ENCODE peak calls at places on chromosomes 7 and 10, in six cellular contexts. L is tibial nerve, R is left lung, C is OCI-LY7, I is body of pancreas, O is hepatocyte. Q is an unnamed sample. For H3K9me3, the result is how much of the 10 kb centered on the place peaks cover.

GRCh38 chr7:135790371-135790977 is 41.9 kb upstream of the FAM180A start:
- DNase-seq in L (no peak), I (no peak), C (no peak), R (no peak), O (no peak), Q (no peak)

GRCh38 chr10:102196893-102197292 is 29.2 kb upstream of the ELOVL3 start:
- DNase-seq in O (no peak), L (no peak), R (no peak), C (no peak), I (no peak), Q (no peak)

GRCh38 chr7:148395292-148395691 is 195.3 kb upstream of the C7orf33 start:
- DNase-seq in R (no peak), L (no peak), O (no peak), C (no peak), I (no peak), Q (no peak)

GRCh38 chr10:101538481-101538880 is 49.6 kb downstream of the POLL start:
- DNase-seq in I (no peak), R (no peak), L (no peak), O (no peak), C (no peak), Q (no peak)

GRCh38 chr10:87740232-87740631 is 77.8 kb downstream of the ATAD1 start:
- DNase-seq in R (no peak), L (no peak), O (no peak), C (no peak), I (no peak), Q (no peak)

GRCh38 chr7:20412023-20412422 is 81.3 kb downstream of the ITGB8 start:
- DNase-seq in I (no peak), L (no peak), C (no peak), R (no peak), O (no peak), Q (no peak)

GRCh38 chr10:116708386-116708785 is 34.0 kb downstream of the HSPA12A start:
- DNase-seq in R (no peak), I (no peak), O (no peak), L (no peak), C (no peak), Q (no peak)

GRCh38 chr10:22681783-22682183 is 32.6 kb downstream of the PIP4K2A start:
- DNase-seq in O (peak), L (no peak), C (no peak), R (no peak), I (peak), Q (peak)

GRCh38 chr10:63702107-63702506 is 180.9 kb downstream of the REEP3 start:
- DNase-seq in C (no peak), L (no peak), O (no peak), I (peak), R (no peak), Q (no peak)

GRCh38 chr10:109127363-109127762 is 795.9 kb downstream of the XPNPEP1 start:
- DNase-seq in R (no peak), L (no peak), C (no peak), O (no peak), I (no peak), Q (no peak)

GRCh38 chr7:16564909-16565426 is 38.3 kb downstream of the LRRC72 start:
- DNase-seq in I (peak), L (no peak), C (peak), R (no peak), O (peak), Q (no peak)

GRCh38 chr10:34633346-34633745 is 181.8 kb downstream of the PARD3 start:
- DNase-seq in C (no peak), R (no peak), O (no peak), I (peak), L (no peak), Q (no peak)

GRCh38 chr7:70646551-70647248 is 485.2 kb upstream of the GALNT17 start:
- DNase-seq in C (no peak), I (no peak), L (no peak), R (peak), O (no peak), Q (no peak)

GRCh38 chr10:51832652-51833383 is 133.4 kb upstream of the CSTF2T start:
- DNase-seq in L (no peak), I (no peak), O (no peak), R (no peak), C (no peak), Q (no peak)

GRCh38 chr10:69639291-69640195 is 9.5 kb downstream of the FAM241B start:
- DNase-seq in R (no peak), L (peak), C (peak), O (peak), I (peak), Q (peak)

DNA sequence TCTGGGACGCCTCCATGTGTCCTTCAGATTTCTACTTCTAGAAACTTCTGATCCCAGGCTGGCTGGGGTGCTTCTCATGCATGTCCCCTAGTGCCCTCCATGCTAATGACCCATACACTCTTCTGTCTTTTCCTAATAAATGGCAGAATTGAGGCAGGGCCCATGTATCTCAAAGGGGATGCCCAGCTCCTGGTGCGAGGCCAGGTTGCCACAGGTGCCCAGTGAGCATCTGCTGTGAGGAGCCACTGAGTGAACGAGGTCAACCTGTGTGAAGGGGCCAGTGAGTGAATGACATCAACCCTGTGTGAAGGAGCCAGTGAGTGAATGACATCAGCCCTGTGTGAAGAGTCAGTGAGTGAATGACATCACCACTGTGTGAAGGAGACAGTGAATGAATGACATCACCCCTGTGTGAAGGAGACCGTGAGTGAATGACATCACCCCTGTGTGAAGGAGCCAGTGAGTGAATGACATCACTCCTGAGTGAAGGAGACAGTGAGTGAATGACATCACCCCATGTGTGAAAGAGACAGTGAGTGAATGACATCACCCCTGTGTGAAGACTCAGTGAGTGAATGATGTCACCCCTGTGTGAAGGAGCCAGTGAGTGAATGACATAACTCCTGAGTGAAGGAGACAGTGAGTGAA is 478.9 kb downstream of the PTPRN2 start:
- DNase-seq in R (no peak), C (no peak), O (no peak), I (no peak), L (no peak), Q (no peak)
- H3K9me3 ChIP-seq in R (under half), C (under half), O (under half), I (under half), L (under half), Q (under half)

DNA sequence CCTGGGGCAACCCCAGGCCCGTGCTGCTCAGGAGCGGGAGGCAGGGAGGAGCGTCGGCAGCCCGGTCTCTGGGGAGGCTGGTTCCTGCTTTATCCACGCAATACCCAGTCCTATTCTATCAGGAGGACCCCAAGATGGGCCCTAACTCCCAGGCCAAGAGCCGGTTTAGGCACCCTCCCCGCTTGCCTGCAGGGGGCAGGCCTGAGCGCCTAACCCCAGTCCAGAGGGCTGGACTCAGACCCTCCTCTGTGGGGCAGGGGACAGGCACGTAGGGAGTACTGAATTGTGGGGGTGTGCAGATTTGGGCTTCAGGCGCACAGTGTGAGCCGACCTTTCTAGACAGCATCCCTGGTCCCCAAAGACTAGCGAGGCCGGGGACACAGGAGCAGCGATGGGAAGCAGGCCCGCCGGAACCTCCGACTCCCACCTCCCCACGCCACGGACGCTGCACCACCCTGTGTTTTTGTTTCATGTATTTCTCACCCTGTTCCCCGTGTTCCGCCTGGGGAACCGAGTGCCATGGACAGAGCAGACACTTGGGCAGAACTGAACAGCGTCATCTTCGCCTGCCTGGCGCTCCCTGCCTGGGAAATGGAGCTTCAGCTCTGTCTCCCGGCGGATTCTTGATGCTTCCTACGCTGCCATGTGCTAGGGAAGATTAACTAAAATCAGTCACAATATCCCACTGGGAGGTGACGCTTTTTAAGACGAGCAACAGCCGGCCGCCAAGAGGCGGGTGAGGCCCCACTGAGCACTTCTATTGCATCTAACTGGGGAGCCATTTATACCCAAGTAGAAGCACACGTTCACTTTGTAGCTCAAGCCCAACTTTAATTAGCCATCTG is 5.3 kb downstream of the NUDT1 start:
- DNase-seq in R (peak), C (peak), I (peak), O (peak), L (no peak), Q (no peak)
- TF ChIP-seq CTCF in R (peak), C (peak), I (peak), O (peak), L (peak), Q (peak)

GRCh38 chr10:123175389-123176387 is 21.5 kb downstream of the BUB3 start:
- DNase-seq in R (peak), O (no peak), C (no peak), L (no peak), I (no peak), Q (no peak)

GRCh38 chr10:123180101-123180500 is 25.9 kb downstream of the BUB3 start:
- DNase-seq in C (no peak), R (no peak), L (no peak), O (no peak), I (no peak), Q (no peak)

GRCh38 chr10:123183724-123184123 is 29.5 kb downstream of the BUB3 start:
- DNase-seq in L (no peak), R (no peak), I (no peak), C (no peak), O (no peak), Q (no peak)

DNA sequence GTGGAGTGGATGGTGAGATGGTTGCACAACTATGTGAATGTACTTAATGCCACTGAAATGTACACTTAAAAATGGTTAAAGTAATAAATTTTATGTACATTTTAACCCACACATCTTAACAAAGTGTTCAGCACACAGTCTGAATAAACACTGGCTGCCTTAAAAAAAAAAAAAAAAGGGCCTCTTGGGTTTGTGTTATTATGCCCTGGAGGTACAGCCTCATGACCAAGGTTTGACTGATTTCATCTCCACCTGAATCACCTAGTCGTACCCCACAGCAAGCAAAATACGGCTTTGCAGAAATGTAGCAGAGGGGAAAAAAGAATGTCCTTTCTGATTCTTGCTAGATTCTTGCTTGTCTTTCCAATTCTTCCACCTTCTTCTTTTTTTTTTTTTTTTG is 26.5 kb downstream of the BUB3 start:
- DNase-seq in C (no peak), R (no peak), O (no peak), L (no peak), I (no peak), Q (no peak)
- H3K9me3 ChIP-seq in C (under half), R (under half), O (under half), L (under half), I (under half), Q (under half)

GRCh38 chr10:74752371-74752990 is 73.9 kb upstream of the KAT6B start:
- DNase-seq in C (no peak), L (no peak), R (no peak), O (no peak), I (no peak), Q (no peak)
- TF ChIP-seq CTCF in C (no peak), L (no peak), R (no peak), O (no peak), I (no peak), Q (no peak)

Q was measured in CD8-positive, alpha-beta T cell.